ENCODE peak calls at places on chromosome 1, in ten cellular contexts. O, Q, W, T, R, U, G, J, Z and P are unnamed samples.

GRCh38 chr1:31409946-31410858 is 2.8 kb upstream of the SERINC2 start:
- DNase-seq in U (no peak), J (no peak), T (no peak), G (no peak), Z (no peak), Q (no peak), W (no peak), O (no peak), R (no peak), P (no peak)

GRCh38 chr1:107532318-107532717 is 391.5 kb downstream of the NTNG1 start:
- DNase-seq in Z (no peak), O (no peak), W (no peak), T (no peak), R (no peak), J (no peak), Q (no peak), G (no peak), U (no peak), P (no peak)

GRCh38 chr1:95309031-95309459 is 75.0 kb downstream of the RWDD3 start:
- DNase-seq in Z (no peak), Q (no peak), R (no peak), W (no peak), T (peak), J (no peak), G (no peak), U (no peak), O (peak), P (peak)

GRCh38 chr1:99956755-99957154 is 13.0 kb upstream of the SLC35A3 start:
- DNase-seq in Q (no peak), W (no peak), U (no peak), O (no peak), J (no peak), G (no peak), R (no peak), Z (no peak), T (no peak), P (no peak)

GRCh38 chr1:241551759-241552638 is 19.8 kb downstream of the KMO start:
- DNase-seq in Z (peak), W (peak), T (no peak), U (no peak), R (peak), Q (peak), O (no peak), G (no peak), J (peak), P (no peak)

GRCh38 chr1:28147264-28148094 is 29.0 kb downstream of the PTAFR start:
- DNase-seq in O (no peak), U (no peak), R (no peak), G (no peak), T (no peak), Z (no peak), J (no peak), Q (no peak), W (no peak), P (peak)

GRCh38 chr1:15249032-15249601 is 2.1 kb downstream of the FHAD1 start:
- DNase-seq in Z (no peak), R (no peak), G (no peak), Q (no peak), W (no peak), U (peak), T (no peak), J (peak), O (peak), P (no peak)

GRCh38 chr1:180811886-180812285 is 100.8 kb upstream of the KIAA1614 start:
- DNase-seq in W (no peak), O (peak), U (no peak), T (no peak), G (no peak), R (no peak), Z (no peak), Q (no peak), J (no peak), P (no peak)

GRCh38 chr1:47184090-47184735 is 5.6 kb downstream of the PDZK1IP1 start:
- DNase-seq in G (no peak), U (no peak), Z (no peak), J (no peak), W (no peak), R (no peak), Q (no peak), O (no peak), T (no peak), P (peak)

GRCh38 chr1:194693244-194693643 is 1506.8 kb upstream of the B3GALT2 start:
- DNase-seq in Z (no peak), Q (no peak), J (no peak), T (no peak), U (no peak), G (no peak), O (no peak), R (no peak), W (no peak), P (no peak)

GRCh38 chr1:172905452-172905851 is 145.3 kb downstream of the TNFSF18 start:
- DNase-seq in U (no peak), G (no peak), Q (no peak), J (no peak), W (no peak), O (peak), R (no peak), Z (no peak), T (no peak), P (no peak)

GRCh38 chr1:27856561-27857343 is 15.6 kb upstream of the THEMIS2 start:
- DNase-seq in T (no peak), U (no peak), G (no peak), J (no peak), W (no peak), Q (no peak), O (no peak), R (no peak), Z (no peak), P (no peak)

GRCh38 chr1:63435136-63435535 is 67.7 kb downstream of the ALG6 start:
- DNase-seq in U (no peak), T (no peak), G (no peak), Z (no peak), O (peak), J (no peak), R (no peak), W (no peak), Q (no peak), P (no peak)

GRCh38 chr1:12184008-12184681 is 17.4 kb downstream of the TNFRSF1B start:
- DNase-seq in W (peak), T (peak), J (no peak), U (no peak), R (no peak), Q (no peak), O (peak), Z (peak), G (peak), P (no peak)

GRCh38 chr1:85125891-85126290 is 74.9 kb downstream of the SYDE2 start:
- DNase-seq in T (no peak), W (no peak), J (no peak), O (no peak), U (no peak), Z (no peak), R (no peak), Q (no peak), G (no peak), P (no peak)

GRCh38 chr1:86466986-86467385 is 1.7 kb upstream of the CLCA1 start:
- DNase-seq in U (no peak), R (no peak), T (no peak), W (no peak), G (no peak), O (no peak), J (no peak), Z (no peak), Q (no peak), P (no peak)

GRCh38 chr1:212161231-212161781 is 123.9 kb upstream of the PPP2R5A start:
- DNase-seq in U (no peak), Z (peak), J (no peak), R (no peak), G (no peak), T (no peak), W (no peak), Q (no peak), O (peak), P (no peak)

GRCh38 chr1:56448937-56449336 is 130.4 kb downstream of the PLPP3 start:
- DNase-seq in J (no peak), G (no peak), T (no peak), U (no peak), W (no peak), Q (no peak), O (no peak), R (no peak), Z (peak), P (no peak)

GRCh38 chr1:174072546-174072945 is 50.4 kb upstream of the RC3H1 start:
- DNase-seq in U (no peak), R (no peak), G (no peak), Z (no peak), T (no peak), J (no peak), O (no peak), W (no peak), Q (no peak), P (no peak)

GRCh38 chr1:183569801-183570200 is 20.5 kb downstream of the NCF2 start:
- DNase-seq in T (no peak), W (no peak), G (no peak), J (no peak), Q (no peak), Z (no peak), R (no peak), O (no peak), U (no peak), P (no peak)

GRCh38 chr1:180229483-180230415 is at the start of gene LHX4:
- DNase-seq in U (no peak), Z (no peak), T (no peak), J (peak), O (no peak), R (no peak), G (no peak), Q (no peak), W (no peak), P (peak)

GRCh38 chr1:3908886-3909517 is 8.9 kb upstream of the C1orf174 start:
- DNase-seq in O (no peak), R (no peak), Q (no peak), T (no peak), W (no peak), G (no peak), U (no peak), Z (no peak), J (no peak), P (no peak)

GRCh38 chr1:53710584-53710983 is 28.4 kb downstream of the GLIS1 start:
- DNase-seq in W (no peak), U (no peak), O (no peak), J (no peak), R (no peak), T (no peak), G (no peak), Z (no peak), Q (no peak), P (no peak)

GRCh38 chr1:154524881-154525280 is 22.7 kb upstream of the SHE start:
- DNase-seq in W (no peak), Q (no peak), R (no peak), J (no peak), U (no peak), T (no peak), G (no peak), Z (no peak), O (no peak), P (no peak)

GRCh38 chr1:193335797-193336428 is 149.5 kb upstream of the B3GALT2 start:
- DNase-seq in J (no peak), T (no peak), O (peak), W (no peak), U (no peak), R (no peak), G (no peak), Z (no peak), Q (no peak), P (no peak)

GRCh38 chr1:167720965-167721616 is 691 bp upstream of the MPZL1 start:
- DNase-seq in G (peak), U (no peak), Z (no peak), W (no peak), T (peak), R (no peak), J (no peak), Q (no peak), O (peak), P (no peak)

GRCh38 chr1:76546354-76546933 is 320.8 kb upstream of the ST6GALNAC5 start:
- DNase-seq in W (no peak), Z (no peak), G (no peak), O (no peak), U (no peak), Q (no peak), R (no peak), T (no peak), J (no peak), P (no peak)

GRCh38 chr1:221742555-221743415 is 896 bp upstream of the DUSP10 start:
- DNase-seq in G (peak), R (peak), Z (peak), O (no peak), U (peak), T (peak), J (peak), W (peak), Q (peak), P (peak)

GRCh38 chr1:207335695-207336363 is 14.4 kb downstream of the CD55 start:
- DNase-seq in Q (no peak), R (no peak), J (peak), O (no peak), G (no peak), W (peak), T (no peak), Z (peak), U (no peak), P (no peak)